ENCODE peak calls at places on chromosomes 4 and X, in ten cellular contexts. Q is astrocyte of the spinal cord; T is left ventricle myocardium superior; Z is effector memory CD8-positive, alpha-beta T cell; J is neuronal stem cell; B is lower lobe of right lung; N is CD8-positive, alpha-beta memory T cell; L is HEK293T; W is activated naive CD4-positive, alpha-beta T cell treated with Interleukin-2 at 50 U/mL for 16 hours; P is iPS-NIHi11. U is an unnamed sample.

GRCh38 chr4:122152699-122153328 is 683 bp downstream of the BLTP1 start:
- DNase-seq in W (peak), T (peak), Q (peak), N (peak), Z (no peak), B (peak), J (no peak), P (peak), L (peak), U (peak)

GRCh38 chrX:129823115-129823514 is 20.6 kb downstream of the ZDHHC9 start:
- DNase-seq in L (peak), Z (peak), Q (peak), T (no peak), W (peak), N (peak), J (no peak), P (peak), B (no peak), U (peak)

GRCh38 chrX:7514871-7515599 is 327.9 kb upstream of the VCX start:
- DNase-seq in N (no peak), Q (no peak), J (no peak), W (no peak), L (no peak), P (no peak), T (no peak), B (no peak), Z (no peak), U (no peak)

GRCh38 chrX:110847334-110847733 is 51.7 kb upstream of the CHRDL1 start:
- DNase-seq in Z (no peak), N (no peak), B (no peak), W (no peak), P (peak), T (no peak), L (peak), Q (peak), J (peak), U (no peak)

GRCh38 chr4:150582881-150583286 is 933 bp downstream of the MAB21L2 start:
- DNase-seq in P (no peak), Z (no peak), Q (peak), W (no peak), N (no peak), L (no peak), T (peak), J (peak), B (no peak), U (peak)

GRCh38 chr4:85747871-85748491 is 273.0 kb downstream of the ARHGAP24 start:
- DNase-seq in Z (no peak), B (no peak), L (peak), J (peak), Q (peak), W (no peak), T (no peak), P (peak), N (no peak), U (no peak)

GRCh38 chr4:120517966-120518365 is 404.6 kb downstream of the PRDM5 start:
- DNase-seq in Q (peak), Z (no peak), T (no peak), L (no peak), B (no peak), N (no peak), J (no peak), W (no peak), P (peak), U (no peak)

GRCh38 chrX:38166478-38167083 is 54.1 kb downstream of the SRPX start:
- DNase-seq in W (no peak), Q (peak), J (no peak), P (no peak), Z (peak), N (no peak), L (no peak), T (no peak), B (no peak), U (no peak)

GRCh38 chrX:96183843-96184242 is 500.8 kb upstream of the DIAPH2 start:
- DNase-seq in J (no peak), L (no peak), N (no peak), B (no peak), T (no peak), Q (no peak), Z (no peak), P (peak), W (no peak), U (no peak)

GRCh38 chr4:117699595-117699994 is 334.7 kb upstream of the NDST3 start:
- DNase-seq in P (no peak), W (no peak), T (no peak), L (no peak), N (no peak), Q (no peak), B (no peak), Z (no peak), J (no peak), U (no peak)

GRCh38 chr4:156824451-156825060 is 147.0 kb downstream of the PDGFC start:
- DNase-seq in B (no peak), L (no peak), P (no peak), N (no peak), J (no peak), T (no peak), Z (no peak), W (no peak), Q (no peak), U (no peak)

GRCh38 chrX:139178980-139179379 is 351.6 kb upstream of the F9 start:
- DNase-seq in B (no peak), J (no peak), W (no peak), Q (no peak), N (no peak), L (no peak), Z (no peak), T (no peak), P (no peak), U (no peak)

GRCh38 chr4:7918981-7919380 is 20.7 kb downstream of the AFAP1 start:
- DNase-seq in P (no peak), J (no peak), Z (no peak), W (no peak), L (no peak), B (no peak), T (no peak), N (no peak), Q (no peak), U (no peak)

GRCh38 chr4:158823461-158823873 is 54.6 kb downstream of the FNIP2 start:
- DNase-seq in P (no peak), B (no peak), N (no peak), T (no peak), L (no peak), Z (no peak), W (no peak), Q (peak), J (no peak), U (no peak)

GRCh38 chr4:28879178-28879577 is 1841.0 kb upstream of the PCDH7 start:
- DNase-seq in P (no peak), W (no peak), T (no peak), Z (no peak), J (no peak), L (no peak), B (no peak), Q (no peak), N (no peak), U (no peak)

GRCh38 chrX:132209527-132209926 is 9.7 kb downstream of the RAP2C start:
- DNase-seq in P (no peak), Z (no peak), Q (peak), J (no peak), L (no peak), T (no peak), N (no peak), B (no peak), W (no peak), U (no peak)

GRCh38 chr4:156815717-156816319 is 155.8 kb downstream of the PDGFC start:
- DNase-seq in W (no peak), L (peak), J (no peak), P (no peak), T (no peak), Z (no peak), Q (no peak), B (no peak), N (no peak), U (no peak)

GRCh38 chrX:2488621-2489285 is 12.0 kb downstream of the DHRSX start:
- DNase-seq in J (no peak), B (no peak), N (no peak), T (no peak), L (no peak), W (no peak), Q (no peak), P (no peak), Z (no peak), U (peak)

GRCh38 chr4:163548481-163549243 is 54.2 kb downstream of the TMA16 start:
- DNase-seq in Q (peak), B (no peak), N (no peak), P (peak), Z (peak), J (peak), W (no peak), L (peak), T (no peak), U (no peak)

GRCh38 chrX:134020910-134021309 is 35.5 kb upstream of the GPC3 start:
- DNase-seq in J (no peak), P (peak), Z (no peak), T (no peak), Q (no peak), L (no peak), W (no peak), N (no peak), B (no peak), U (no peak)

GRCh38 chr4:126697748-126698147 is 935.0 kb upstream of the INTU start:
- DNase-seq in T (no peak), B (no peak), Z (no peak), W (no peak), P (no peak), J (no peak), Q (peak), N (no peak), L (no peak), U (no peak)

GRCh38 chr4:112650332-112650731 is 13.4 kb downstream of the LARP7 start:
- DNase-seq in Z (no peak), W (no peak), N (no peak), B (no peak), L (no peak), P (no peak), J (no peak), Q (no peak), T (no peak), U (no peak)

GRCh38 chr4:4758708-4759107 is 100.8 kb upstream of the MSX1 start:
- DNase-seq in J (no peak), N (no peak), Q (no peak), P (no peak), W (no peak), Z (no peak), L (no peak), T (no peak), B (no peak), U (no peak)

GRCh38 chr4:145132521-145133098 is 34.5 kb downstream of the ABCE1 start:
- DNase-seq in T (no peak), J (no peak), Q (peak), L (no peak), N (no peak), W (no peak), B (no peak), Z (no peak), P (no peak), U (no peak)

GRCh38 chr4:113483131-113483530 is 278.4 kb downstream of the CAMK2D start:
- DNase-seq in L (no peak), B (no peak), Z (no peak), P (no peak), Q (no peak), N (no peak), W (no peak), J (no peak), T (no peak), U (no peak)

GRCh38 chrX:121853762-121854613 is 806.6 kb downstream of the GLUD2 start:
- DNase-seq in T (no peak), Q (no peak), W (no peak), B (no peak), Z (no peak), L (no peak), P (no peak), N (no peak), J (no peak), U (peak)

GRCh38 chr4:173801876-173802713 is 272.1 kb upstream of the HAND2 start:
- DNase-seq in L (no peak), W (no peak), T (no peak), P (no peak), N (no peak), Q (no peak), B (no peak), Z (no peak), J (no peak), U (no peak)

GRCh38 chr4:88456757-88457306 is at the start of gene HERC5:
- DNase-seq in Q (peak), P (peak), Z (peak), J (peak), W (peak), L (peak), T (peak), B (peak), N (peak), U (peak)

GRCh38 chrX:12974217-12974796 is 603 bp upstream of the TMSB4X start:
- DNase-seq in J (peak), P (peak), N (peak), Z (no peak), Q (peak), L (no peak), W (peak), B (peak), T (peak), U (peak)

GRCh38 chrX:19874391-19875050 is 12.9 kb downstream of the SH3KBP1 start:
- DNase-seq in W (no peak), Z (no peak), Q (no peak), B (no peak), N (no peak), J (no peak), T (no peak), P (no peak), L (no peak), U (no peak)